ENCODE peak calls at places on chromosomes 13 and 19, in ten cellular contexts. One of them, this sample, is unnamed.

GRCh38 chr19:30215248-30215647 is 156.9 kb upstream of the ZNF536 start:
- DNase-seq in glutamatergic neuron: no peak
- DNase-seq in foreskin fibroblast: no peak
- DNase-seq in activated B cell treated with CpG ODN at 0.5 μM for 24 hours: no peak
- DNase-seq in dorsolateral prefrontal cortex: no peak
- DNase-seq in tibial artery: no peak
- DNase-seq in choroid plexus epithelial cell: no peak
- DNase-seq in SK-N-SH: no peak
- DNase-seq in AG04450: no peak
- DNase-seq in A549: no peak
- DNase-seq in this sample: no peak

GRCh38 chr13:110680852-110681251 is 25.1 kb downstream of the CARS2 start:
- DNase-seq in glutamatergic neuron: peak
- DNase-seq in foreskin fibroblast: no peak
- DNase-seq in activated B cell treated with CpG ODN at 0.5 μM for 24 hours: no peak
- DNase-seq in dorsolateral prefrontal cortex: no peak
- DNase-seq in tibial artery: no peak
- DNase-seq in choroid plexus epithelial cell: peak
- DNase-seq in SK-N-SH: peak
- DNase-seq in AG04450: no peak
- DNase-seq in A549: peak
- DNase-seq in this sample: peak

GRCh38 chr19:41697198-41697855 is 9.3 kb upstream of the CEACAM7 start:
- DNase-seq in glutamatergic neuron: no peak
- DNase-seq in foreskin fibroblast: no peak
- DNase-seq in activated B cell treated with CpG ODN at 0.5 μM for 24 hours: peak
- DNase-seq in dorsolateral prefrontal cortex: no peak
- DNase-seq in tibial artery: no peak
- DNase-seq in choroid plexus epithelial cell: no peak
- DNase-seq in SK-N-SH: no peak
- DNase-seq in AG04450: no peak
- DNase-seq in A549: no peak
- DNase-seq in this sample: peak

GRCh38 chr13:38369058-38369457 is 19.4 kb downstream of the UFM1 start:
- DNase-seq in glutamatergic neuron: no peak
- DNase-seq in foreskin fibroblast: no peak
- DNase-seq in activated B cell treated with CpG ODN at 0.5 μM for 24 hours: no peak
- DNase-seq in dorsolateral prefrontal cortex: no peak
- DNase-seq in tibial artery: no peak
- DNase-seq in choroid plexus epithelial cell: no peak
- DNase-seq in SK-N-SH: no peak
- DNase-seq in AG04450: no peak
- DNase-seq in A549: no peak
- DNase-seq in this sample: no peak

GRCh38 chr19:13784731-13785452 is 10.4 kb upstream of the ZSWIM4 start:
- DNase-seq in glutamatergic neuron: peak
- DNase-seq in foreskin fibroblast: peak
- DNase-seq in activated B cell treated with CpG ODN at 0.5 μM for 24 hours: peak
- DNase-seq in dorsolateral prefrontal cortex: peak
- DNase-seq in tibial artery: peak
- DNase-seq in choroid plexus epithelial cell: peak
- DNase-seq in SK-N-SH: peak
- DNase-seq in AG04450: no peak
- DNase-seq in A549: no peak
- DNase-seq in this sample: peak

GRCh38 chr19:10603084-10603872 is 16.2 kb upstream of the AP1M2 start:
- DNase-seq in glutamatergic neuron: no peak
- DNase-seq in foreskin fibroblast: no peak
- DNase-seq in activated B cell treated with CpG ODN at 0.5 μM for 24 hours: peak
- DNase-seq in dorsolateral prefrontal cortex: no peak
- DNase-seq in tibial artery: peak
- DNase-seq in choroid plexus epithelial cell: peak
- DNase-seq in SK-N-SH: peak
- DNase-seq in AG04450: no peak
- DNase-seq in A549: no peak
- DNase-seq in this sample: peak

GRCh38 chr19:2089001-2089711 is 7.0 kb downstream of the MOB3A start:
- DNase-seq in glutamatergic neuron: no peak
- DNase-seq in foreskin fibroblast: no peak
- DNase-seq in activated B cell treated with CpG ODN at 0.5 μM for 24 hours: peak
- DNase-seq in dorsolateral prefrontal cortex: no peak
- DNase-seq in tibial artery: no peak
- DNase-seq in choroid plexus epithelial cell: peak
- DNase-seq in SK-N-SH: peak
- DNase-seq in AG04450: no peak
- DNase-seq in A549: no peak
- DNase-seq in this sample: no peak

GRCh38 chr13:44004881-44005280 is 125.2 kb downstream of the LACC1 start:
- DNase-seq in glutamatergic neuron: no peak
- DNase-seq in foreskin fibroblast: peak
- DNase-seq in activated B cell treated with CpG ODN at 0.5 μM for 24 hours: no peak
- DNase-seq in dorsolateral prefrontal cortex: no peak
- DNase-seq in tibial artery: no peak
- DNase-seq in choroid plexus epithelial cell: peak
- DNase-seq in SK-N-SH: no peak
- DNase-seq in AG04450: peak
- DNase-seq in A549: no peak
- DNase-seq in this sample: no peak

GRCh38 chr13:60571571-60571970 is 174.6 kb downstream of the TDRD3 start:
- DNase-seq in glutamatergic neuron: no peak
- DNase-seq in foreskin fibroblast: no peak
- DNase-seq in activated B cell treated with CpG ODN at 0.5 μM for 24 hours: no peak
- DNase-seq in dorsolateral prefrontal cortex: no peak
- DNase-seq in tibial artery: no peak
- DNase-seq in choroid plexus epithelial cell: no peak
- DNase-seq in SK-N-SH: no peak
- DNase-seq in AG04450: no peak
- DNase-seq in A549: no peak
- DNase-seq in this sample: no peak

GRCh38 chr13:112583592-112584277 is 4.2 kb downstream of the TUBGCP3 start:
- DNase-seq in glutamatergic neuron: no peak
- DNase-seq in foreskin fibroblast: no peak
- DNase-seq in activated B cell treated with CpG ODN at 0.5 μM for 24 hours: peak
- DNase-seq in dorsolateral prefrontal cortex: no peak
- DNase-seq in tibial artery: peak
- DNase-seq in choroid plexus epithelial cell: no peak
- DNase-seq in SK-N-SH: no peak
- DNase-seq in AG04450: no peak
- DNase-seq in A549: no peak
- DNase-seq in this sample: no peak

GRCh38 chr19:38402623-38402966 is 298 bp upstream of the FAM98C start:
- DNase-seq in glutamatergic neuron: no peak
- DNase-seq in foreskin fibroblast: no peak
- DNase-seq in activated B cell treated with CpG ODN at 0.5 μM for 24 hours: no peak
- DNase-seq in dorsolateral prefrontal cortex: no peak
- DNase-seq in tibial artery: no peak
- DNase-seq in choroid plexus epithelial cell: no peak
- DNase-seq in SK-N-SH: no peak
- DNase-seq in AG04450: no peak
- DNase-seq in A549: no peak
- DNase-seq in this sample: no peak

GRCh38 chr19:38399081-38399480 is 3.8 kb upstream of the FAM98C start:
- DNase-seq in glutamatergic neuron: no peak
- DNase-seq in foreskin fibroblast: no peak
- DNase-seq in activated B cell treated with CpG ODN at 0.5 μM for 24 hours: no peak
- DNase-seq in dorsolateral prefrontal cortex: no peak
- DNase-seq in tibial artery: no peak
- DNase-seq in choroid plexus epithelial cell: no peak
- DNase-seq in SK-N-SH: no peak
- DNase-seq in AG04450: no peak
- DNase-seq in A549: no peak
- DNase-seq in this sample: no peak

GRCh38 chr19:38399537-38399936 is 3.4 kb upstream of the FAM98C start:
- DNase-seq in glutamatergic neuron: no peak
- DNase-seq in foreskin fibroblast: no peak
- DNase-seq in activated B cell treated with CpG ODN at 0.5 μM for 24 hours: no peak
- DNase-seq in dorsolateral prefrontal cortex: no peak
- DNase-seq in tibial artery: no peak
- DNase-seq in choroid plexus epithelial cell: no peak
- DNase-seq in SK-N-SH: no peak
- DNase-seq in AG04450: no peak
- DNase-seq in A549: no peak
- DNase-seq in this sample: no peak

GRCh38 chr19:38401148-38401547 is 1.7 kb upstream of the FAM98C start:
- DNase-seq in glutamatergic neuron: no peak
- DNase-seq in foreskin fibroblast: no peak
- DNase-seq in activated B cell treated with CpG ODN at 0.5 μM for 24 hours: no peak
- DNase-seq in dorsolateral prefrontal cortex: no peak
- DNase-seq in tibial artery: no peak
- DNase-seq in choroid plexus epithelial cell: peak
- DNase-seq in SK-N-SH: no peak
- DNase-seq in AG04450: no peak
- DNase-seq in A549: no peak
- DNase-seq in this sample: no peak

GRCh38 chr19:38400361-38400760 is 2.5 kb upstream of the FAM98C start:
- DNase-seq in glutamatergic neuron: no peak
- DNase-seq in foreskin fibroblast: peak
- DNase-seq in activated B cell treated with CpG ODN at 0.5 μM for 24 hours: no peak
- DNase-seq in dorsolateral prefrontal cortex: no peak
- DNase-seq in tibial artery: no peak
- DNase-seq in choroid plexus epithelial cell: no peak
- DNase-seq in SK-N-SH: no peak
- DNase-seq in AG04450: no peak
- DNase-seq in A549: no peak
- DNase-seq in this sample: no peak
- TF ChIP-seq CTCF in glutamatergic neuron: no peak
- TF ChIP-seq CTCF in foreskin fibroblast: no peak
- TF ChIP-seq CTCF in activated B cell treated with CpG ODN at 0.5 μM for 24 hours: no peak
- TF ChIP-seq CTCF in dorsolateral prefrontal cortex: no peak
- TF ChIP-seq CTCF in tibial artery: no peak
- TF ChIP-seq CTCF in choroid plexus epithelial cell: no peak
- TF ChIP-seq CTCF in SK-N-SH: no peak
- TF ChIP-seq CTCF in AG04450: no peak
- TF ChIP-seq CTCF in A549: no peak
- TF ChIP-seq CTCF in this sample: no peak

GRCh38 chr13:103788061-103788652 is 721.9 kb upstream of the SLC10A2 start:
- DNase-seq in glutamatergic neuron: peak
- DNase-seq in foreskin fibroblast: no peak
- DNase-seq in activated B cell treated with CpG ODN at 0.5 μM for 24 hours: no peak
- DNase-seq in dorsolateral prefrontal cortex: no peak
- DNase-seq in tibial artery: no peak
- DNase-seq in choroid plexus epithelial cell: peak
- DNase-seq in SK-N-SH: no peak
- DNase-seq in AG04450: no peak
- DNase-seq in A549: no peak
- DNase-seq in this sample: peak
- TF ChIP-seq CTCF in glutamatergic neuron: peak
- TF ChIP-seq CTCF in foreskin fibroblast: no peak
- TF ChIP-seq CTCF in activated B cell treated with CpG ODN at 0.5 μM for 24 hours: no peak
- TF ChIP-seq CTCF in dorsolateral prefrontal cortex: no peak
- TF ChIP-seq CTCF in tibial artery: no peak
- TF ChIP-seq CTCF in choroid plexus epithelial cell: peak
- TF ChIP-seq CTCF in SK-N-SH: no peak
- TF ChIP-seq CTCF in AG04450: no peak
- TF ChIP-seq CTCF in A549: no peak
- TF ChIP-seq CTCF in this sample: peak

GRCh38 chr19:50258918-50259372 is 55.5 kb downstream of the MYH14 start:
- DNase-seq in glutamatergic neuron: peak
- DNase-seq in foreskin fibroblast: no peak
- DNase-seq in activated B cell treated with CpG ODN at 0.5 μM for 24 hours: no peak
- DNase-seq in dorsolateral prefrontal cortex: no peak
- DNase-seq in tibial artery: no peak
- DNase-seq in choroid plexus epithelial cell: no peak
- DNase-seq in SK-N-SH: peak
- DNase-seq in AG04450: no peak
- DNase-seq in A549: peak
- DNase-seq in this sample: peak
- TF ChIP-seq CTCF in glutamatergic neuron: peak
- TF ChIP-seq CTCF in foreskin fibroblast: no peak
- TF ChIP-seq CTCF in activated B cell treated with CpG ODN at 0.5 μM for 24 hours: no peak
- TF ChIP-seq CTCF in dorsolateral prefrontal cortex: peak
- TF ChIP-seq CTCF in tibial artery: peak
- TF ChIP-seq CTCF in choroid plexus epithelial cell: no peak
- TF ChIP-seq CTCF in SK-N-SH: peak
- TF ChIP-seq CTCF in AG04450: peak
- TF ChIP-seq CTCF in A549: peak
- TF ChIP-seq CTCF in this sample: peak

DNA sequence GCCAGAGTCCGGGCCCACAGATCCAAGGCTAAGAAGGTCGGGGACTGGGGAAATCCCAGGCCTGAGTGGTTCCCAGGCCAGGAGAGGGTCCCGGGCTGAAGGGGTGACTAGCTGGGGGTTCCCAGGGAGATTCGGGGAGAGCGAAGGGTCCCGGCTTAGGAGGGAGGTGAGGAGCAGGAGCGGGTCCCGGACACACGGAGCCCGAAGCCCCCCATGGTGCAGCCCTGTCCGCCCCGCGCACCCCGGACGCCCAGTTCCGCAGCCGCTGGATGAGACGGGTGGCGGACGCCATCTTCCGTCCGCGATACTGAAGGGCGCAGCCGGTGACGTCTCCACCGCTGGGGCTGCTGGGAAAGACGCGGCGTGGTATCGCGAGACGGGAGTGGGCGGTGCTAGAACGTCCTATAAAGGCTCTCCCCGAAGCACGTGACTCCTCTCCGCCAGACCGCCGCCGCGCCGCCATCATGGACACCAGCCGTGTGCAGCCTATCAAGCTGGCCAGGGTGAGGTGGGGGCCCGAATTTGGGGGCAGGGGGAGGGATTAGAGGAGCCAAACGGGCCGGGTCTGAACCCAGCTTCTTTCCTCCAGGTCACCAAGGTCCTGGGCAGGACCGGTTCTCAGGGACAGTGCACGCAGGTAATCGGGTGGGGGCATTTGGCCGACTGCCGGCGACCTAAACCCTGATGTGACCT is at the start of the genes NDUFA7 and RPS28:
- DNase-seq in glutamatergic neuron: peak
- DNase-seq in foreskin fibroblast: peak
- DNase-seq in activated B cell treated with CpG ODN at 0.5 μM for 24 hours: peak
- DNase-seq in dorsolateral prefrontal cortex: peak
- DNase-seq in tibial artery: peak
- DNase-seq in choroid plexus epithelial cell: peak
- DNase-seq in SK-N-SH: peak
- DNase-seq in AG04450: peak
- DNase-seq in A549: peak
- DNase-seq in this sample: peak
- TF ChIP-seq CTCF in glutamatergic neuron: no peak
- TF ChIP-seq CTCF in foreskin fibroblast: peak
- TF ChIP-seq CTCF in activated B cell treated with CpG ODN at 0.5 μM for 24 hours: no peak
- TF ChIP-seq CTCF in dorsolateral prefrontal cortex: peak
- TF ChIP-seq CTCF in tibial artery: no peak
- TF ChIP-seq CTCF in choroid plexus epithelial cell: no peak
- TF ChIP-seq CTCF in SK-N-SH: no peak
- TF ChIP-seq CTCF in AG04450: peak
- TF ChIP-seq CTCF in A549: no peak
- TF ChIP-seq CTCF in this sample: peak